ENCODE peak calls at places on chromosomes 13 and 19, in seven cellular contexts. I is suprapubic skin, S is astrocyte, G is IMR-90, O is uterus, Z is NB4, Q is left ventricle myocardium inferior. U is an unnamed sample.

GRCh38 chr19:45621976-45622503 is 17.2 kb downstream of the EML2 start:
- DNase-seq in I (no peak), Q (no peak), Z (no peak), O (no peak), G (no peak), S (no peak), U (no peak)

GRCh38 chr13:106815545-106815944 is 247.6 kb upstream of the ARGLU1 start:
- DNase-seq in S (no peak), G (no peak), O (no peak), Q (no peak), I (no peak), Z (no peak), U (no peak)

GRCh38 chr13:102443234-102443633 is 41.4 kb upstream of the FGF14 start:
- DNase-seq in G (no peak), S (no peak), Q (no peak), O (no peak), I (no peak), Z (no peak), U (no peak)

GRCh38 chr19:58559275-58560006 is 1.0 kb upstream of the UBE2M start:
- DNase-seq in S (peak; percentile 86), Q (peak; percentile 90), I (peak; percentile 96), G (peak; percentile 89), O (peak; percentile 90), Z (peak; percentile 98), U (peak; percentile 82)

GRCh38 chr19:34490141-34490766 is 8.7 kb downstream of the WTIP start:
- DNase-seq in G (no peak), Q (no peak), Z (no peak), O (no peak), I (no peak), S (no peak), U (no peak)

GRCh38 chr13:96426160-96426559 is 336.3 kb downstream of the HS6ST3 start:
- DNase-seq in Q (no peak), Z (no peak), G (no peak), S (no peak), I (no peak), O (no peak), U (no peak)

GRCh38 chr19:28242317-28242927 is 970.5 kb downstream of the UQCRFS1 start:
- DNase-seq in S (no peak), Z (peak; percentile 46), I (no peak), O (no peak), Q (no peak), G (no peak), U (no peak)

GRCh38 chr13:72514141-72514540 is 213.3 kb downstream of the MZT1 start:
- DNase-seq in Z (no peak), S (peak; percentile 33), O (no peak), Q (no peak), I (no peak), G (no peak), U (no peak)

GRCh38 chr13:39148513-39148961 is 110.3 kb downstream of the NHLRC3 start:
- DNase-seq in Q (no peak), Z (peak; percentile 72), G (no peak), O (no peak), S (peak; percentile 90), I (no peak), U (no peak)

GRCh38 chr19:55173717-55174409 is 6.2 kb downstream of the SYT5 start:
- DNase-seq in G (peak; percentile 43), Q (peak; percentile 63), Z (no peak), O (peak; percentile 46), I (no peak), S (no peak), U (peak; percentile 81)

GRCh38 chr19:619286-620002 is 13.9 kb downstream of the POLRMT start:
- DNase-seq in S (no peak), I (no peak), G (no peak), Z (no peak), Q (no peak), O (no peak), U (no peak)

GRCh38 chr19:55484571-55485438 is at the start of gene NAT14:
- DNase-seq in Q (peak; percentile 54), I (no peak), S (no peak), G (peak; percentile 48), Z (peak; percentile 67), O (peak; percentile 61), U (peak; percentile 36)

GRCh38 chr19:49520705-49521319 is 7.0 kb upstream of the RCN3 start:
- DNase-seq in I (no peak), O (no peak), S (no peak), G (no peak), Z (no peak), Q (no peak), U (no peak)

GRCh38 chr13:20580257-20580656 is 13.3 kb downstream of the IFT88 start:
- DNase-seq in S (no peak), O (no peak), I (peak; percentile 23), Z (no peak), Q (no peak), G (no peak), U (no peak)

GRCh38 chr13:110413311-110414040 is 106.4 kb downstream of the COL4A2 start:
- DNase-seq in Z (no peak), Q (no peak), O (no peak), G (no peak), I (no peak), S (no peak), U (no peak)

GRCh38 chr13:30857018-30857417 is 49.1 kb upstream of the MEDAG start:
- DNase-seq in Q (no peak), O (no peak), G (no peak), I (no peak), Z (no peak), S (no peak), U (no peak)
- TF ChIP-seq CTCF in Q (no peak), O (no peak), G (no peak), I (no peak), Z (peak; percentile 3), S (no peak), U (peak; percentile 47)

GRCh38 chr19:31349160-31349881 is at the start of gene TSHZ3:
- DNase-seq in S (peak; percentile 81), O (peak; percentile 91), I (no peak), G (peak; percentile 87), Q (peak; percentile 86), Z (peak; percentile 43), U (peak; percentile 72)
- TF ChIP-seq CTCF in S (no peak), O (no peak), I (no peak), G (no peak), Q (peak; percentile 26), Z (no peak), U (no peak)

GRCh38 chr19:4647676-4648644 is 8.6 kb downstream of the TNFAIP8L1 start:
- DNase-seq in S (no peak), Z (no peak), I (no peak), G (no peak), O (peak; percentile 73), Q (peak; percentile 74), U (no peak)
- TF ChIP-seq CTCF in S (no peak), Z (no peak), I (no peak), G (no peak), O (no peak), Q (peak; percentile 45), U (peak; percentile 26)

DNA sequence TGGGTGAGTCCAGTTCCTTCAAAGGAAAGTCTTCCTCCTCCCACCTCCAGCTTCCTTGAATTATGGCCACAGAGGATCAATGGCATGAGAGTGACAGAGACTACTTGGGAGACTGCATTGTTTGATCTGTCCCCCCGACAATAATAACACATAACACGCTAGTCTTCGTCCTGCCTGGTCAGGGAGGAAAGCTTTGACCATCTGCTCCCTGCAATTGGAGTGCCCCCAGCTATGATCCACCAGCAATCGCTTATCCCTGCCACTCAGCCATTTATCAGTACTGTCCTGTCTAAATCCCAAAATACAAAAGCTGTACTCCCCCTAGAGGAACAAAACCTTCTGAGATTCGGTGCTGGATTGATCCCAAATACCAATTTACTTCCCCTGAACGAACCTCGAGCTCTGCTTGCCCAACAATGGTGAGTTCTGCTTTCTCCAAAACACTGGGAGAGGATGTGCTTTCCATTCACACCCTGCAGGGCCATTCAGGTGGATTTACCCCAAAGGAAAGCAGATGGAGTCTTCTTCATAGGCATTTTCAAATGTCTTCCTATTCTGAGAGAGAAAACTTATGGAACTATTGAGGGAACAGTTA is 466.7 kb downstream of the TSHZ3 start:
- DNase-seq in S (no peak), I (no peak), Z (no peak), O (no peak), G (no peak), Q (no peak), U (no peak)
- TF ChIP-seq CTCF in S (no peak), I (no peak), Z (no peak), O (no peak), G (no peak), Q (no peak), U (no peak)

DNA sequence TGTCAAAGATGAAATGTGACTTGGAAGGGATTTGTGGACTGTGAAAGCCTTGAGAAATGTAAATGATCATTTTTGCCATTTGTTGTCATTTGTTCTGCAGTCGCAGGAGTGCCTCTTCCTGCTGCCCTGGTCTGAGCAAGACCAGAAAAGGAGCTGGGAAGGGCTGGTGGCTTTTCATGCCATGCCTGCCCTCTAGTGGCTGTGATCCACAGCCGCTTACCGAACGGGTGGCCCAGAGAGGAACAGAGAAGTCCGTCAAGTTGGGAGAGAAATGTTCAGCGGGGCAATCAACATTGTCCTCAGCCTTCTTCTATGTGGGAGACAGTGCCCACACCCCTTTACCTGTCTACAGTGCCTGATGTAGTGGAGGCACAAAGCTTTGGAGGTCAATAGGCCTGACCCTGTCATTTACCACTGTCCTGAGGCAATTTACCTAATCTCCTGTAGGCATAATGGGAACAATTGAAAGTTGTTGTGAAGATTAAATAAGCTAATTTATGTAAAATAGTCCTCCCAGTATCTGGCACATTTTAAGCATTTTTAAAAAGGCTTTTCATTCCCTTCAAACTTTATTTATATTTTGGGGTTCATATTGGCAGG is 224.5 kb downstream of the B3GLCT start:
- DNase-seq in Z (peak; percentile 82), G (peak; percentile 73), S (peak; percentile 49), Q (peak; percentile 69), O (peak; percentile 77), I (peak; percentile 86), U (peak; percentile 68)
- TF ChIP-seq CTCF in Z (peak; percentile 98), G (peak; percentile 91), S (peak; percentile 93), Q (peak; percentile 92), O (peak; percentile 79), I (no peak), U (peak; percentile 94)

DNA sequence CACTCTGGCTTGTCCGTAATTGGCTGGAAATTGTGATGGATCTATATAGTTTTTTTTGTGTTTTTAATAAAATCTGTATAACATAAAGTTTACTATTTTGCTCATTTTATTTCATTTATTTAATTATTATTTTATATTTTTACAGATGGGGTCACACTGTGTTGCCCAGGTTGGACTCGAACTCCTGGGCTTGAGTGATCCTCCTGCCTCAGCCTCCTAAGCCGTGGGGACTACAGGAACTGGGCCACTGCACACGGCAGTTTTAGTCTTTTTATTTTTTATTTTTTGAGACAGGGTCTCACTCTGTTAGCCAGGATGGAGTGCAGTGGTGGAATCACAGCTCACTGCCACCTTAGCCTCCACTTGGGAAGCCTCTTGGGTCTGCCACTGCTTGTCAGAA is 58.9 kb downstream of the PCCA start:
- DNase-seq in I (no peak), Z (no peak), G (no peak), Q (no peak), O (no peak), S (no peak), U (no peak)
- TF ChIP-seq CTCF in I (no peak), Z (no peak), G (no peak), Q (no peak), O (no peak), S (no peak), U (no peak)